ENCODE peak calls at places on chromosomes 12 and 14, in four cellular contexts. H is ELF-1, U is left ventricle myocardium superior, A is heart left ventricle. J is an unnamed sample.

GRCh38 chr14:28751467-28752058 is 15.0 kb upstream of the FOXG1 start:
- DNase-seq in H (peak; percentile 63), U (no peak), A (no peak), J (no peak)

GRCh38 chr12:102960766-102961487 is 3.5 kb downstream of the ASCL1 start:
- DNase-seq in H (peak; percentile 36), A (no peak), U (no peak), J (no peak)

GRCh38 chr12:40444174-40444573 is 219.4 kb downstream of the LRRK2 start:
- DNase-seq in U (no peak), A (no peak), H (no peak), J (no peak)

GRCh38 chr12:80551897-80552296 is 107.9 kb downstream of the PTPRQ start:
- DNase-seq in A (no peak), H (no peak), U (no peak), J (no peak)

GRCh38 chr14:21384494-21384851 is 654 bp upstream of the SUPT16H start:
- DNase-seq in A (no peak), H (no peak), U (no peak), J (no peak)

GRCh38 chr14:66508846-66509621 is 1.1 kb downstream of the GPHN start:
- DNase-seq in U (peak; percentile 52), A (peak; percentile 30), H (peak; percentile 40), J (peak; percentile 34)

GRCh38 chr12:7067096-7067495 is 6.6 kb downstream of the C1S start:
- DNase-seq in U (no peak), H (no peak), A (no peak), J (no peak)

GRCh38 chr12:115398311-115398781 is 714.4 kb upstream of the TBX3 start:
- DNase-seq in H (peak; percentile 71), A (no peak), U (no peak), J (no peak)

GRCh38 chr14:91258876-91259275 is 14.4 kb upstream of the GPR68 start:
- DNase-seq in H (no peak), U (no peak), A (no peak), J (no peak)